ENCODE peak calls at places on chromosomes 1 and 21, in five cellular contexts. One of them, this sample, is unnamed.

GRCh38 chr1:188237573-188238353 is 1409.0 kb downstream of the PLA2G4A start:
- DNase-seq in GM23338: no peak
- DNase-seq in astrocyte: peak; percentile 71
- DNase-seq in IMR-90: peak; percentile 59
- DNase-seq in H9: no peak
- DNase-seq in this sample: no peak

GRCh38 chr1:220454155-220454777 is 73.7 kb upstream of the MARK1 start:
- DNase-seq in IMR-90: no peak
- DNase-seq in GM23338: peak; percentile 15
- DNase-seq in H9: no peak
- DNase-seq in astrocyte: no peak
- DNase-seq in this sample: no peak

GRCh38 chr1:237219751-237220150 is 177.8 kb downstream of the RYR2 start:
- DNase-seq in GM23338: no peak
- DNase-seq in H9: no peak
- DNase-seq in astrocyte: no peak
- DNase-seq in IMR-90: no peak
- DNase-seq in this sample: no peak

GRCh38 chr21:31334648-31335121 is 9.4 kb downstream of the TIAM1 start:
- DNase-seq in GM23338: no peak
- DNase-seq in astrocyte: peak; percentile 46
- DNase-seq in H9: no peak
- DNase-seq in IMR-90: no peak
- DNase-seq in this sample: no peak

GRCh38 chr1:55040083-55040952 is 970 bp downstream of the PCSK9 start:
- DNase-seq in GM23338: peak; percentile 41
- DNase-seq in astrocyte: no peak
- DNase-seq in IMR-90: no peak
- DNase-seq in H9: no peak
- DNase-seq in this sample: peak; percentile 68

GRCh38 chr1:9593492-9594465 is 5.1 kb downstream of the TMEM201 start:
- DNase-seq in GM23338: peak; percentile 87
- DNase-seq in H9: peak; percentile 93
- DNase-seq in astrocyte: peak; percentile 56
- DNase-seq in IMR-90: peak; percentile 69
- DNase-seq in this sample: peak; percentile 98

GRCh38 chr1:50656931-50657330 is 233.7 kb upstream of the DMRTA2 start:
- DNase-seq in H9: no peak
- DNase-seq in astrocyte: no peak
- DNase-seq in GM23338: no peak
- DNase-seq in IMR-90: no peak
- DNase-seq in this sample: no peak

GRCh38 chr1:53686371-53687267 is 52.3 kb downstream of the GLIS1 start:
- DNase-seq in astrocyte: peak; percentile 36
- DNase-seq in IMR-90: peak; percentile 62
- DNase-seq in H9: no peak
- DNase-seq in GM23338: no peak
- DNase-seq in this sample: peak; percentile 82

GRCh38 chr21:41228006-41228370 is 60.0 kb downstream of the BACE2 start:
- DNase-seq in H9: no peak
- DNase-seq in IMR-90: peak; percentile 53
- DNase-seq in astrocyte: no peak
- DNase-seq in GM23338: no peak
- DNase-seq in this sample: no peak

GRCh38 chr1:229456016-229456415 is 22.1 kb upstream of the ACTA1 start:
- DNase-seq in H9: no peak
- DNase-seq in astrocyte: no peak
- DNase-seq in GM23338: no peak
- DNase-seq in IMR-90: no peak
- DNase-seq in this sample: no peak

GRCh38 chr1:35929730-35930592 is 944 bp upstream of the AGO3 start:
- DNase-seq in IMR-90: peak; percentile 42
- DNase-seq in astrocyte: peak; percentile 55
- DNase-seq in H9: peak; percentile 73
- DNase-seq in GM23338: peak; percentile 84
- DNase-seq in this sample: peak; percentile 80

GRCh38 chr1:232589809-232590741 is 39.9 kb downstream of the SIPA1L2 start:
- DNase-seq in H9: no peak
- DNase-seq in IMR-90: no peak
- DNase-seq in GM23338: no peak
- DNase-seq in astrocyte: no peak
- DNase-seq in this sample: no peak

GRCh38 chr1:226060976-226061792 is 1.3 kb upstream of the H3-3A start:
- DNase-seq in astrocyte: no peak
- DNase-seq in GM23338: no peak
- DNase-seq in H9: no peak
- DNase-seq in IMR-90: no peak
- DNase-seq in this sample: no peak

GRCh38 chr1:94582578-94582977 is 41.0 kb upstream of the F3 start:
- DNase-seq in IMR-90: no peak
- DNase-seq in astrocyte: no peak
- DNase-seq in GM23338: no peak
- DNase-seq in H9: no peak
- DNase-seq in this sample: no peak

GRCh38 chr1:156705918-156706646 is 699 bp upstream of the CRABP2 start:
- DNase-seq in GM23338: peak; percentile 96
- DNase-seq in IMR-90: peak; percentile 34
- DNase-seq in astrocyte: no peak
- DNase-seq in H9: peak; percentile 93
- DNase-seq in this sample: peak; percentile 94

GRCh38 chr1:40664791-40665190 is 691 bp downstream of the RIMS3 start:
- DNase-seq in astrocyte: no peak
- DNase-seq in IMR-90: no peak
- DNase-seq in H9: no peak
- DNase-seq in GM23338: no peak
- DNase-seq in this sample: peak; percentile 77

GRCh38 chr1:210362526-210362925 is 33.8 kb downstream of the HHAT start:
- DNase-seq in H9: no peak
- DNase-seq in GM23338: no peak
- DNase-seq in IMR-90: peak; percentile 61
- DNase-seq in astrocyte: peak; percentile 73
- DNase-seq in this sample: peak; percentile 86

GRCh38 chr1:112271270-112271669 is 124.7 kb upstream of the CTTNBP2NL start:
- DNase-seq in H9: no peak
- DNase-seq in GM23338: no peak
- DNase-seq in IMR-90: no peak
- DNase-seq in astrocyte: no peak
- DNase-seq in this sample: peak; percentile 9

GRCh38 chr1:235516862-235517446 is 12.7 kb upstream of the B3GALNT2 start:
- DNase-seq in astrocyte: no peak
- DNase-seq in GM23338: no peak
- DNase-seq in H9: no peak
- DNase-seq in IMR-90: no peak
- DNase-seq in this sample: no peak

GRCh38 chr1:234921266-234922062 is 207.2 kb downstream of the TOMM20 start:
- DNase-seq in astrocyte: peak; percentile 58
- DNase-seq in IMR-90: peak; percentile 70
- DNase-seq in GM23338: no peak
- DNase-seq in H9: no peak
- DNase-seq in this sample: peak; percentile 73

GRCh38 chr1:112337028-112337531 is 58.9 kb upstream of the CTTNBP2NL start:
- DNase-seq in astrocyte: no peak
- DNase-seq in H9: peak; percentile 54
- DNase-seq in IMR-90: peak; percentile 31
- DNase-seq in GM23338: peak; percentile 66
- DNase-seq in this sample: no peak

GRCh38 chr1:212903664-212904063 is 45.6 kb downstream of the FLVCR1 start:
- DNase-seq in GM23338: no peak
- DNase-seq in H9: no peak
- DNase-seq in astrocyte: no peak
- DNase-seq in IMR-90: no peak
- DNase-seq in this sample: no peak

GRCh38 chr1:61237147-61237546 is 154.8 kb downstream of the NFIA start:
- DNase-seq in GM23338: no peak
- DNase-seq in IMR-90: no peak
- DNase-seq in astrocyte: no peak
- DNase-seq in H9: no peak
- DNase-seq in this sample: no peak

GRCh38 chr1:112985123-112985522 is 29.1 kb upstream of the SLC16A1 start:
- DNase-seq in astrocyte: no peak
- DNase-seq in H9: no peak
- DNase-seq in IMR-90: no peak
- DNase-seq in GM23338: no peak
- DNase-seq in this sample: no peak

GRCh38 chr1:207890136-207890738 is 20.7 kb downstream of the CD34 start:
- DNase-seq in IMR-90: peak; percentile 67
- DNase-seq in H9: no peak
- DNase-seq in GM23338: no peak
- DNase-seq in astrocyte: peak; percentile 79
- DNase-seq in this sample: peak; percentile 93

GRCh38 chr1:110875216-110875731 is 2.3 kb downstream of the CD53 start:
- DNase-seq in IMR-90: no peak
- DNase-seq in H9: no peak
- DNase-seq in GM23338: no peak
- DNase-seq in astrocyte: no peak
- DNase-seq in this sample: no peak

GRCh38 chr1:205950280-205950679 is 7.0 kb upstream of the SLC26A9 start:
- DNase-seq in IMR-90: peak; percentile 37
- DNase-seq in H9: no peak
- DNase-seq in GM23338: no peak
- DNase-seq in astrocyte: peak; percentile 74
- DNase-seq in this sample: peak; percentile 90
- H2AFZ ChIP-seq in IMR-90: peak overlapping the region; percentile 56
- H2AFZ ChIP-seq in H9: no peak overlapping the region
- H2AFZ ChIP-seq in GM23338: no peak overlapping the region
- H2AFZ ChIP-seq in astrocyte: no peak overlapping the region
- H2AFZ ChIP-seq in this sample: peak overlapping the region; percentile 18

DNA sequence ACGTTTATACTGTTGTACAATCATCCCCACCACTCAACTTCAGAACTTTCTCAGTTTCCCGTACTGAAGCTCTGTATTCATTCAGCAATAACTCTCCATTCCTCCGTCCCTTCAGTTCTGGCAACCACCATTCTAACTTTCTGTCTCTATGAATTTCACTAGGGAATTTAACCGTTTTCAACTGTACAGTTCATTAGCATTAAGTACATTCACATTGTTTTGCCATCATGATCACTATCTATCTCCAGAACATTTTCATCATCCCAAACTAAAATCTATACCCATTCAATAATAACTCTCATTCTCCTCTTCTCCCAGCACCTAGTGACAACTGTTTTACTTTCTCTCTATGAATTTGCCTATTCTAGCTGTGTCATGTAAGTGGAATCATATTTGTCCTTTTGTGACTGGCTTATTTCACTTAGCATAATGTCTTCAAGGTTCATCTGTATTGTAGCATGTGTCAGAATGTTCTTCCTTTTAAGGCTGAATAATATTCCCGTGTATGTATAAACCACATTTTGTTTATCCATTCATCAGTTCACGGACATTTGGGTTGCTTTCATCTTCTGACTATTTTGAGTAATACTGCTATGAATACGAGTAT is 75.0 kb downstream of the CEP350 start:
- DNase-seq in GM23338: no peak
- DNase-seq in IMR-90: no peak
- DNase-seq in astrocyte: no peak
- DNase-seq in H9: no peak
- DNase-seq in this sample: no peak
- H4K20me1 ChIP-seq in GM23338: no peaks in the 10 kb centered on the region
- H4K20me1 ChIP-seq in IMR-90: peaks cover 3% of the 10 kb centered on the region
- H4K20me1 ChIP-seq in astrocyte: no peaks in the 10 kb centered on the region
- H4K20me1 ChIP-seq in H9: no peaks in the 10 kb centered on the region
- H4K20me1 ChIP-seq in this sample: no peaks in the 10 kb centered on the region

GRCh38 chr1:91533625-91534024 is 33.0 kb downstream of the CDC7 start:
- DNase-seq in H9: no peak
- DNase-seq in IMR-90: no peak
- DNase-seq in GM23338: no peak
- DNase-seq in astrocyte: no peak
- DNase-seq in this sample: no peak

GRCh38 chr1:91526496-91526895 is 25.8 kb downstream of the CDC7 start:
- DNase-seq in astrocyte: peak; percentile 86
- DNase-seq in H9: no peak
- DNase-seq in IMR-90: peak; percentile 94
- DNase-seq in GM23338: no peak
- DNase-seq in this sample: no peak

GRCh38 chr1:91535441-91535840 is 34.8 kb downstream of the CDC7 start:
- DNase-seq in IMR-90: no peak
- DNase-seq in astrocyte: no peak
- DNase-seq in H9: no peak
- DNase-seq in GM23338: no peak
- DNase-seq in this sample: no peak

GRCh38 chr1:91527781-91528180 is 27.1 kb downstream of the CDC7 start:
- DNase-seq in IMR-90: no peak
- DNase-seq in astrocyte: no peak
- DNase-seq in GM23338: no peak
- DNase-seq in H9: no peak
- DNase-seq in this sample: no peak

DNA sequence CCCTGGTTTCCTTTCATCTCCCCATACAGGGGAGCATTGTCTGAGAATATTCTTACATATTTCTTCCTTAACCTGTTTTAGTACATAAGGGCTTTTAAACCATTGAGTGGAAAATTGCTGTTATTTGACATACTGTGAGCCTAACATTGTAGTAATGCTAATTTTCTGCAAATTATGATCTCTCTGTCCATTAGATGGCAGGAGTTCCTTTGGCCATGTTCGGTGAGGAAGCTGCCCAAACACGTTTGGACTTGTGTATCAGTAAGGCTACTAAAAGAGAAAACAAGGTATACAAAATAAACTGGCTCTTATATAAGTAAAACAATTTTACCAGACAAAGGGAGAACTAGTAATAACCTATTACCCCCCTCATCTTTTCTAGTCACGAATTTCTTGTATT is 29.2 kb downstream of the CDC7 start:
- DNase-seq in IMR-90: peak; percentile 73
- DNase-seq in H9: no peak
- DNase-seq in GM23338: no peak
- DNase-seq in astrocyte: peak; percentile 8
- DNase-seq in this sample: no peak
- H2AFZ ChIP-seq in IMR-90: no peak overlapping the region
- H2AFZ ChIP-seq in H9: no peak overlapping the region
- H2AFZ ChIP-seq in GM23338: no peak overlapping the region
- H2AFZ ChIP-seq in astrocyte: peak overlapping the region; percentile 28
- H2AFZ ChIP-seq in this sample: no peak overlapping the region

GRCh38 chr21:32415999-32416398 is 3.5 kb downstream of the EVA1C start:
- DNase-seq in GM23338: no peak
- DNase-seq in IMR-90: no peak
- DNase-seq in astrocyte: no peak
- DNase-seq in H9: no peak
- DNase-seq in this sample: no peak
- H4K20me1 ChIP-seq in GM23338: peaks cover 5% of the 10 kb centered on the region
- H4K20me1 ChIP-seq in IMR-90: no peaks in the 10 kb centered on the region
- H4K20me1 ChIP-seq in astrocyte: no peaks in the 10 kb centered on the region
- H4K20me1 ChIP-seq in H9: no peaks in the 10 kb centered on the region
- H4K20me1 ChIP-seq in this sample: no peaks in the 10 kb centered on the region

DNA sequence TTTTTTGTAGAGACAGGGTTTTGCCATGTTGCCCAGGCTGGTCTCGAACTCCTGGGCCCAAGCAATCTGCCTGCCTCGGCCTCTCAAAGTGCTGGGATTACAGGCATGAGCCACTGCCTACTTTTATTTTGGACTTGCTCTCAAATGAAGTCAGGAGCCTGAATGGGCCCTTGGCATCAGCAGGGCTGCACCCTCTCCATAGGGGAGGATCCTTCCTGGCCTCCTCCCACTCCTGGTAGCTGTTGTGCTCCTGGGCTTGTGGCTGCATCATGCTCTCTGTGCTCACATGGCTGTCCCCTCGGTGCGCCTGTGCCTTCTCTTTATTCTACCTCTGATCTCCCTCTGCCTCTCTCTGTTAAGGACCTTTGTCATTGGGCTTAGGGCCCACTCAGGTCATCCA is 46.4 kb upstream of the DISP3 start:
- DNase-seq in GM23338: no peak
- DNase-seq in IMR-90: no peak
- DNase-seq in astrocyte: no peak
- DNase-seq in H9: no peak
- DNase-seq in this sample: no peak
- H2AFZ ChIP-seq in GM23338: no peak overlapping the region
- H2AFZ ChIP-seq in IMR-90: no peak overlapping the region
- H2AFZ ChIP-seq in astrocyte: no peak overlapping the region
- H2AFZ ChIP-seq in H9: no peak overlapping the region
- H2AFZ ChIP-seq in this sample: no peak overlapping the region